ENCODE peak calls at places on chromosomes 5 and 9, in four cellular contexts. G, E, A and Z are unnamed samples.
A peak's percentile ranks its signal among the peaks of the same experiment; 100 is the strongest.

GRCh38 chr5:116575635-116576042 is 1.0 kb upstream of the SEMA6A start:
- DNase-seq in A (no peak), G (no peak), E (no peak), Z (no peak)

GRCh38 chr5:96995419-96995818 is 59.5 kb downstream of the LNPEP start:
- DNase-seq in A (no peak), G (no peak), E (no peak), Z (no peak)

GRCh38 chr5:83353231-83353630 is 118.3 kb upstream of the VCAN start:
- DNase-seq in G (no peak), A (no peak), E (no peak), Z (no peak)

GRCh38 chr9:950139-950538 is 26.3 kb upstream of the DMRT3 start:
- DNase-seq in A (no peak), G (no peak), E (no peak), Z (no peak)

GRCh38 chr5:10563132-10563939 is 534 bp upstream of the ANKRD33B start:
- DNase-seq in E (no peak), A (no peak), G (peak; percentile 78), Z (peak; percentile 12)

GRCh38 chr9:130986311-130986940 is 22.5 kb upstream of the LAMC3 start:
- DNase-seq in A (no peak), G (no peak), E (no peak), Z (no peak)

GRCh38 chr9:14515564-14516198 is 177.6 kb downstream of the ZDHHC21 start:
- DNase-seq in A (no peak), E (no peak), G (peak; percentile 42), Z (no peak)

GRCh38 chr5:103188436-103188835 is 68.3 kb downstream of the PPIP5K2 start:
- DNase-seq in E (no peak), A (no peak), G (no peak), Z (no peak)

GRCh38 chr5:5941486-5941885 is 436.9 kb downstream of the MED10 start:
- DNase-seq in G (no peak), A (no peak), E (no peak), Z (no peak)

GRCh38 chr9:108885643-108886348 is 23.7 kb downstream of the ACTL7A start:
- DNase-seq in G (no peak), A (peak; percentile 81), E (peak; percentile 100), Z (peak; percentile 88)

GRCh38 chr5:136724161-136724560 is 358.8 kb upstream of the TRPC7 start:
- DNase-seq in A (no peak), G (no peak), E (no peak), Z (no peak)

GRCh38 chr5:100424787-100425186 is 110.4 kb upstream of the FAM174A start:
- DNase-seq in A (no peak), G (no peak), E (no peak), Z (no peak)

GRCh38 chr5:57117601-57118000 is 56.3 kb upstream of the GPBP1 start:
- DNase-seq in G (no peak), E (no peak), A (peak; percentile 7), Z (no peak)

GRCh38 chr9:6073731-6074130 is 58.3 kb upstream of the RANBP6 start:
- DNase-seq in G (no peak), E (no peak), A (no peak), Z (no peak)

GRCh38 chr9:134069536-134070399 is 1.9 kb upstream of the BRD3 start:
- DNase-seq in E (no peak), G (no peak), A (no peak), Z (no peak)

GRCh38 chr9:95098391-95098921 is 219.1 kb downstream of the FANCC start:
- DNase-seq in A (no peak), G (no peak), E (no peak), Z (no peak)

GRCh38 chr5:157917909-157918809 is 59.2 kb upstream of the CLINT1 start:
- DNase-seq in E (peak; percentile 58), G (peak; percentile 39), A (no peak), Z (peak; percentile 78)

GRCh38 chr5:109218767-109219166 is 191.0 kb downstream of the PJA2 start:
- DNase-seq in G (peak; percentile 34), E (no peak), A (no peak), Z (no peak)

GRCh38 chr5:67462150-67462549 is 265.6 kb upstream of the CD180 start:
- DNase-seq in A (no peak), G (no peak), E (no peak), Z (no peak)

GRCh38 chr9:81028504-81028903 is 660.8 kb downstream of the TLE1 start:
- DNase-seq in G (no peak), E (peak; percentile 18), A (no peak), Z (no peak)

GRCh38 chr5:180563994-180564393 is 27.3 kb downstream of the SCGB3A1 start:
- DNase-seq in E (no peak), G (no peak), A (peak; percentile 12), Z (no peak)

GRCh38 chr9:38417003-38417965 is 7.0 kb downstream of the IGFBPL1 start:
- DNase-seq in E (peak; percentile 38), G (peak; percentile 68), A (no peak), Z (peak; percentile 68)

GRCh38 chr5:4275232-4275631 is 679.6 kb downstream of the IRX1 start:
- DNase-seq in E (no peak), A (no peak), G (no peak), Z (no peak)

GRCh38 chr9:123589666-123590239 is 233.8 kb downstream of the CRB2 start:
- DNase-seq in E (no peak), G (no peak), A (no peak), Z (peak; percentile 21)
- TF ChIP-seq NFIC in E (no peak), G (no peak), A (no peak), Z (no peak)

DNA sequence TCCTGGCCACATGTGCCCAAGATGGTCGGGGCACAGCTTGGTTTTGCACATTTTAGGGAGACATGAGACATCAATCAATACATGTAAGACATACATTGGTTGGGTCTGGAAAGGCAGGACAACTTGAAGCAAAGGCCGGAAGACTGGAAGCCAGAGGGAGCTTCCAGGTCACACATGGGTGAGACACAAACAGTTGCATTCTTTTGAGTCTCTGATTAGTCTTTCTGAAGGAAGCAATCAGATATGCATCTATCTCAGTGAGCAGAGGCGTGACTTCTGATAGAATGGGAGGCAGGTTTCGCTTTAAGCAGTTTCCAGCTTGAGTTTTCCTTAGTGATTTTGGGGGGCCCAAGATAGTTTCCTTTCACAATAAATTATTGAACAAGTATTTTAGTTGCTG is 172.5 kb downstream of the RASEF start:
- DNase-seq in E (no peak), G (no peak), A (no peak), Z (no peak)
- TF ChIP-seq USF2 in E (no peak), G (no peak), A (no peak), Z (no peak)

DNA sequence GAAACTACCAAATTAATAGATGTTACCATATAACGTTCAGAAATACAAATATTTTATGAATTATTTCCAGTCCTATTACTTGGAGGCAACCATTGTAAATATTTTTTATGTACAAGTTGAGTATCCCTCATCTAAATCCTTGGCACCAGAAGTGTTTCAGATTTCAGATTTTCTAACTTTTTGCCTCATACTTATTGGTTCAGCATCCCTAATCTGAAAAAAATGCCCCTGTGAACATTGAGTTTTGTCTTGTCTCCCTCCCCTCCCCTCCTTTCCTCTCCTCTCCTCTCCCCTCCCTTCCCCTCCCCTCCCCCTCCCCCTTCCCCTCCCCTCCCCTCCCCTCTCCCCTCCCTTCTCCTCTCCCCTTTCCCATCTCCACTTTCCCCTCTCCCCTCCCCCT is 40.6 kb downstream of the UBAP1 start:
- DNase-seq in G (no peak), E (no peak), A (no peak), Z (no peak)
- TF ChIP-seq NFIC in G (no peak), E (no peak), A (no peak), Z (no peak)

GRCh38 chr5:39905356-39905755 is 480.6 kb upstream of the DAB2 start:
- DNase-seq in A (no peak), G (no peak), E (no peak), Z (no peak)
- TF ChIP-seq USF2 in A (no peak), G (no peak), E (no peak), Z (no peak)